ENCODE peak calls at places on chromosomes 6 and 20, in eight cellular contexts. One of them, this sample, is unnamed. For H3K4me1 and H3K36me3, the result is how much of the 10 kb centered on the place peaks cover.

GRCh38 chr6:164998297-164998696 is 311.1 kb downstream of the C6orf118 start:
- DNase-seq in testis: no peak
- DNase-seq in psoas muscle: no peak
- DNase-seq in fibroblast of lung: no peak
- DNase-seq in right atrium auricular region: no peak
- DNase-seq in lower lobe of right lung: no peak
- DNase-seq in mucosa of descending colon: no peak
- DNase-seq in Panc1: no peak
- DNase-seq in this sample: no peak

GRCh38 chr6:36827261-36828079 is 11.8 kb downstream of the CPNE5 start:
- DNase-seq in fibroblast of lung: peak
- DNase-seq in psoas muscle: peak
- DNase-seq in Panc1: no peak
- DNase-seq in mucosa of descending colon: no peak
- DNase-seq in right atrium auricular region: no peak
- DNase-seq in testis: no peak
- DNase-seq in lower lobe of right lung: no peak
- DNase-seq in this sample: no peak

GRCh38 chr20:8602389-8603116 is 466.3 kb upstream of the PLCB4 start:
- DNase-seq in psoas muscle: no peak
- DNase-seq in fibroblast of lung: peak
- DNase-seq in lower lobe of right lung: no peak
- DNase-seq in mucosa of descending colon: no peak
- DNase-seq in testis: no peak
- DNase-seq in Panc1: no peak
- DNase-seq in right atrium auricular region: no peak
- DNase-seq in this sample: no peak

GRCh38 chr6:24313477-24314141 is 44.2 kb downstream of the DCDC2 start:
- DNase-seq in mucosa of descending colon: no peak
- DNase-seq in testis: no peak
- DNase-seq in right atrium auricular region: no peak
- DNase-seq in fibroblast of lung: no peak
- DNase-seq in lower lobe of right lung: no peak
- DNase-seq in psoas muscle: no peak
- DNase-seq in Panc1: no peak
- DNase-seq in this sample: no peak

GRCh38 chr6:103047567-103047966 is 1654.1 kb downstream of the GRIK2 start:
- DNase-seq in psoas muscle: no peak
- DNase-seq in testis: no peak
- DNase-seq in Panc1: no peak
- DNase-seq in mucosa of descending colon: no peak
- DNase-seq in fibroblast of lung: no peak
- DNase-seq in right atrium auricular region: no peak
- DNase-seq in lower lobe of right lung: no peak
- DNase-seq in this sample: no peak

GRCh38 chr20:59835448-59836395 is 97.7 kb downstream of the SYCP2 start:
- DNase-seq in right atrium auricular region: no peak
- DNase-seq in testis: peak
- DNase-seq in psoas muscle: no peak
- DNase-seq in mucosa of descending colon: peak
- DNase-seq in Panc1: no peak
- DNase-seq in fibroblast of lung: peak
- DNase-seq in lower lobe of right lung: no peak
- DNase-seq in this sample: peak

GRCh38 chr6:36852481-36853147 is 13.4 kb upstream of the CPNE5 start:
- DNase-seq in lower lobe of right lung: no peak
- DNase-seq in right atrium auricular region: peak
- DNase-seq in testis: no peak
- DNase-seq in fibroblast of lung: peak
- DNase-seq in Panc1: no peak
- DNase-seq in psoas muscle: peak
- DNase-seq in mucosa of descending colon: no peak
- DNase-seq in this sample: peak

GRCh38 chr6:42281570-42281969 is 63.9 kb upstream of the MRPS10 start:
- DNase-seq in right atrium auricular region: no peak
- DNase-seq in mucosa of descending colon: no peak
- DNase-seq in testis: no peak
- DNase-seq in fibroblast of lung: no peak
- DNase-seq in Panc1: no peak
- DNase-seq in psoas muscle: no peak
- DNase-seq in lower lobe of right lung: no peak
- DNase-seq in this sample: no peak

GRCh38 chr6:1247058-1247457 is 64.8 kb upstream of the FOXQ1 start:
- DNase-seq in fibroblast of lung: no peak
- DNase-seq in lower lobe of right lung: no peak
- DNase-seq in mucosa of descending colon: no peak
- DNase-seq in testis: no peak
- DNase-seq in psoas muscle: no peak
- DNase-seq in right atrium auricular region: no peak
- DNase-seq in Panc1: no peak
- DNase-seq in this sample: no peak

GRCh38 chr6:2900821-2901644 is 2.1 kb downstream of the SERPINB9 start:
- DNase-seq in mucosa of descending colon: no peak
- DNase-seq in fibroblast of lung: peak
- DNase-seq in right atrium auricular region: no peak
- DNase-seq in lower lobe of right lung: no peak
- DNase-seq in testis: peak
- DNase-seq in psoas muscle: no peak
- DNase-seq in Panc1: no peak
- DNase-seq in this sample: no peak

GRCh38 chr20:38889792-38890496 is 36.3 kb upstream of the FAM83D start:
- DNase-seq in psoas muscle: no peak
- DNase-seq in lower lobe of right lung: no peak
- DNase-seq in fibroblast of lung: no peak
- DNase-seq in mucosa of descending colon: no peak
- DNase-seq in testis: peak
- DNase-seq in right atrium auricular region: no peak
- DNase-seq in Panc1: no peak
- DNase-seq in this sample: peak

GRCh38 chr6:105087571-105088211 is 92.1 kb downstream of the POPDC3 start:
- DNase-seq in lower lobe of right lung: no peak
- DNase-seq in mucosa of descending colon: no peak
- DNase-seq in right atrium auricular region: no peak
- DNase-seq in psoas muscle: no peak
- DNase-seq in fibroblast of lung: peak
- DNase-seq in Panc1: no peak
- DNase-seq in testis: peak
- DNase-seq in this sample: peak

GRCh38 chr6:40350193-40350941 is 236.8 kb downstream of the LRFN2 start:
- DNase-seq in fibroblast of lung: no peak
- DNase-seq in mucosa of descending colon: no peak
- DNase-seq in psoas muscle: no peak
- DNase-seq in right atrium auricular region: peak
- DNase-seq in Panc1: no peak
- DNase-seq in testis: no peak
- DNase-seq in lower lobe of right lung: no peak
- DNase-seq in this sample: no peak

GRCh38 chr20:22584630-22584921 is 204 bp upstream of the FOXA2 start:
- DNase-seq in lower lobe of right lung: peak
- DNase-seq in right atrium auricular region: no peak
- DNase-seq in Panc1: no peak
- DNase-seq in testis: no peak
- DNase-seq in fibroblast of lung: no peak
- DNase-seq in mucosa of descending colon: peak
- DNase-seq in psoas muscle: no peak
- DNase-seq in this sample: no peak

GRCh38 chr6:133254552-133255228 is 13.5 kb downstream of the EYA4 start:
- DNase-seq in mucosa of descending colon: no peak
- DNase-seq in Panc1: no peak
- DNase-seq in lower lobe of right lung: no peak
- DNase-seq in right atrium auricular region: no peak
- DNase-seq in testis: no peak
- DNase-seq in psoas muscle: no peak
- DNase-seq in fibroblast of lung: peak
- DNase-seq in this sample: no peak

GRCh38 chr6:79468116-79468515 is 69.1 kb downstream of the LCA5 start:
- DNase-seq in psoas muscle: no peak
- DNase-seq in mucosa of descending colon: no peak
- DNase-seq in lower lobe of right lung: no peak
- DNase-seq in Panc1: no peak
- DNase-seq in right atrium auricular region: no peak
- DNase-seq in fibroblast of lung: no peak
- DNase-seq in testis: no peak
- DNase-seq in this sample: no peak

GRCh38 chr6:67558985-67559384 is 1076.1 kb upstream of the ADGRB3 start:
- DNase-seq in psoas muscle: no peak
- DNase-seq in fibroblast of lung: no peak
- DNase-seq in right atrium auricular region: no peak
- DNase-seq in testis: no peak
- DNase-seq in Panc1: no peak
- DNase-seq in mucosa of descending colon: no peak
- DNase-seq in lower lobe of right lung: no peak
- DNase-seq in this sample: no peak

GRCh38 chr6:11323666-11324452 is 91.4 kb upstream of the NEDD9 start:
- DNase-seq in psoas muscle: no peak
- DNase-seq in right atrium auricular region: peak
- DNase-seq in lower lobe of right lung: peak
- DNase-seq in testis: no peak
- DNase-seq in Panc1: no peak
- DNase-seq in mucosa of descending colon: no peak
- DNase-seq in fibroblast of lung: no peak
- DNase-seq in this sample: no peak

GRCh38 chr6:55868910-55869479 is 6.4 kb downstream of the BMP5 start:
- DNase-seq in Panc1: peak
- DNase-seq in lower lobe of right lung: no peak
- DNase-seq in testis: no peak
- DNase-seq in right atrium auricular region: no peak
- DNase-seq in psoas muscle: no peak
- DNase-seq in mucosa of descending colon: no peak
- DNase-seq in fibroblast of lung: no peak
- DNase-seq in this sample: no peak

GRCh38 chr6:18242062-18242851 is 22.1 kb downstream of the DEK start:
- DNase-seq in Panc1: no peak
- DNase-seq in lower lobe of right lung: no peak
- DNase-seq in right atrium auricular region: no peak
- DNase-seq in fibroblast of lung: peak
- DNase-seq in testis: no peak
- DNase-seq in mucosa of descending colon: peak
- DNase-seq in psoas muscle: no peak
- DNase-seq in this sample: no peak

GRCh38 chr6:4402477-4402976 is 267.2 kb upstream of the ECI2 start:
- DNase-seq in fibroblast of lung: peak
- DNase-seq in psoas muscle: peak
- DNase-seq in testis: peak
- DNase-seq in lower lobe of right lung: no peak
- DNase-seq in mucosa of descending colon: no peak
- DNase-seq in right atrium auricular region: no peak
- DNase-seq in Panc1: peak
- DNase-seq in this sample: no peak

GRCh38 chr6:32194825-32195651 is 2.6 kb upstream of the GPSM3 start:
- DNase-seq in testis: peak
- DNase-seq in lower lobe of right lung: no peak
- DNase-seq in right atrium auricular region: no peak
- DNase-seq in psoas muscle: no peak
- DNase-seq in Panc1: no peak
- DNase-seq in fibroblast of lung: peak
- DNase-seq in mucosa of descending colon: peak
- DNase-seq in this sample: no peak

GRCh38 chr20:51249781-51250180 is 226.9 kb upstream of the KCNG1 start:
- DNase-seq in lower lobe of right lung: no peak
- DNase-seq in psoas muscle: no peak
- DNase-seq in fibroblast of lung: no peak
- DNase-seq in right atrium auricular region: no peak
- DNase-seq in testis: no peak
- DNase-seq in mucosa of descending colon: no peak
- DNase-seq in Panc1: no peak
- DNase-seq in this sample: no peak

GRCh38 chr6:168711049-168711640 is 270.2 kb downstream of the SMOC2 start:
- DNase-seq in Panc1: no peak
- DNase-seq in mucosa of descending colon: no peak
- DNase-seq in lower lobe of right lung: no peak
- DNase-seq in fibroblast of lung: no peak
- DNase-seq in testis: no peak
- DNase-seq in psoas muscle: no peak
- DNase-seq in right atrium auricular region: no peak
- DNase-seq in this sample: no peak
- TF ChIP-seq CTCF in Panc1: peak
- TF ChIP-seq CTCF in mucosa of descending colon: no peak
- TF ChIP-seq CTCF in lower lobe of right lung: peak
- TF ChIP-seq CTCF in fibroblast of lung: no peak
- TF ChIP-seq CTCF in testis: peak
- TF ChIP-seq CTCF in psoas muscle: peak
- TF ChIP-seq CTCF in right atrium auricular region: peak
- TF ChIP-seq CTCF in this sample: peak

GRCh38 chr20:53079483-53079810 is 107.3 kb downstream of the TSHZ2 start:
- DNase-seq in lower lobe of right lung: no peak
- DNase-seq in psoas muscle: no peak
- DNase-seq in mucosa of descending colon: no peak
- DNase-seq in Panc1: no peak
- DNase-seq in right atrium auricular region: no peak
- DNase-seq in fibroblast of lung: no peak
- DNase-seq in testis: no peak
- DNase-seq in this sample: no peak

GRCh38 chr20:53077373-53078205 is 105.4 kb downstream of the TSHZ2 start:
- DNase-seq in lower lobe of right lung: no peak
- DNase-seq in mucosa of descending colon: no peak
- DNase-seq in right atrium auricular region: no peak
- DNase-seq in fibroblast of lung: peak
- DNase-seq in Panc1: no peak
- DNase-seq in psoas muscle: peak
- DNase-seq in testis: no peak
- DNase-seq in this sample: no peak

GRCh38 chr20:53079883-53080282 is 107.7 kb downstream of the TSHZ2 start:
- DNase-seq in testis: no peak
- DNase-seq in Panc1: no peak
- DNase-seq in lower lobe of right lung: no peak
- DNase-seq in right atrium auricular region: no peak
- DNase-seq in mucosa of descending colon: no peak
- DNase-seq in psoas muscle: no peak
- DNase-seq in fibroblast of lung: no peak
- DNase-seq in this sample: peak

GRCh38 chr20:53080412-53080962 is 108.3 kb downstream of the TSHZ2 start:
- DNase-seq in mucosa of descending colon: no peak
- DNase-seq in psoas muscle: no peak
- DNase-seq in right atrium auricular region: no peak
- DNase-seq in testis: no peak
- DNase-seq in Panc1: no peak
- DNase-seq in fibroblast of lung: no peak
- DNase-seq in lower lobe of right lung: no peak
- DNase-seq in this sample: no peak

GRCh38 chr20:53078761-53079482 is 106.8 kb downstream of the TSHZ2 start:
- DNase-seq in mucosa of descending colon: no peak
- DNase-seq in lower lobe of right lung: no peak
- DNase-seq in psoas muscle: no peak
- DNase-seq in testis: no peak
- DNase-seq in Panc1: no peak
- DNase-seq in fibroblast of lung: no peak
- DNase-seq in right atrium auricular region: no peak
- DNase-seq in this sample: peak
- H3K4me1 ChIP-seq in mucosa of descending colon: under half
- H3K4me1 ChIP-seq in lower lobe of right lung: under half
- H3K4me1 ChIP-seq in psoas muscle: under half
- H3K4me1 ChIP-seq in testis: under half
- H3K4me1 ChIP-seq in Panc1: under half
- H3K4me1 ChIP-seq in fibroblast of lung: under half
- H3K4me1 ChIP-seq in right atrium auricular region: under half
- H3K4me1 ChIP-seq in this sample: under half

GRCh38 chr20:45965169-45966002 is 6.6 kb downstream of the ZNF335 start:
- DNase-seq in mucosa of descending colon: no peak
- DNase-seq in right atrium auricular region: no peak
- DNase-seq in Panc1: no peak
- DNase-seq in psoas muscle: no peak
- DNase-seq in lower lobe of right lung: peak
- DNase-seq in fibroblast of lung: no peak
- DNase-seq in testis: no peak
- DNase-seq in this sample: no peak
- H3K36me3 ChIP-seq in mucosa of descending colon: under half
- H3K36me3 ChIP-seq in right atrium auricular region: half or more
- H3K36me3 ChIP-seq in Panc1: under half
- H3K36me3 ChIP-seq in psoas muscle: under half
- H3K36me3 ChIP-seq in lower lobe of right lung: half or more
- H3K36me3 ChIP-seq in fibroblast of lung: under half
- H3K36me3 ChIP-seq in testis: under half
- H3K36me3 ChIP-seq in this sample: half or more

GRCh38 chr6:157323924-157324276 is 581 bp upstream of the TMEM242 start:
- DNase-seq in right atrium auricular region: peak
- DNase-seq in psoas muscle: peak
- DNase-seq in mucosa of descending colon: peak
- DNase-seq in Panc1: peak
- DNase-seq in fibroblast of lung: peak
- DNase-seq in testis: peak
- DNase-seq in lower lobe of right lung: peak
- DNase-seq in this sample: peak
- TF ChIP-seq CTCF in right atrium auricular region: peak
- TF ChIP-seq CTCF in psoas muscle: no peak
- TF ChIP-seq CTCF in mucosa of descending colon: no peak
- TF ChIP-seq CTCF in Panc1: peak
- TF ChIP-seq CTCF in fibroblast of lung: no peak
- TF ChIP-seq CTCF in testis: no peak
- TF ChIP-seq CTCF in lower lobe of right lung: no peak
- TF ChIP-seq CTCF in this sample: no peak